ENCODE peak calls at places on chromosomes 5 and 9, in ten cellular contexts. One of them, this sample, is unnamed.
A peak's percentile ranks its signal among the peaks of the same experiment; 100 is the strongest.

GRCh38 chr9:14351206-14351605 is 37.3 kb upstream of the NFIB start:
- DNase-seq in breast epithelium: no peak
- DNase-seq in tibial nerve: no peak
- DNase-seq in fibroblast of lung: no peak
- DNase-seq in neuronal stem cell: no peak
- DNase-seq in CD8-positive, alpha-beta T cell: no peak
- DNase-seq in ovary: no peak
- DNase-seq in GM23338: no peak
- DNase-seq in GM23248: no peak
- DNase-seq in right cardiac atrium: peak; percentile 61
- DNase-seq in this sample: peak; percentile 61

GRCh38 chr5:6384856-6385255 is 6.5 kb upstream of the MED10 start:
- DNase-seq in breast epithelium: no peak
- DNase-seq in tibial nerve: no peak
- DNase-seq in fibroblast of lung: no peak
- DNase-seq in neuronal stem cell: no peak
- DNase-seq in CD8-positive, alpha-beta T cell: no peak
- DNase-seq in ovary: no peak
- DNase-seq in GM23338: no peak
- DNase-seq in GM23248: no peak
- DNase-seq in right cardiac atrium: no peak
- DNase-seq in this sample: no peak

GRCh38 chr5:93078082-93079038 is 502.7 kb downstream of the NR2F1-AS1 start:
- DNase-seq in breast epithelium: peak; percentile 18
- DNase-seq in tibial nerve: no peak
- DNase-seq in fibroblast of lung: peak; percentile 99
- DNase-seq in neuronal stem cell: no peak
- DNase-seq in CD8-positive, alpha-beta T cell: no peak
- DNase-seq in ovary: peak; percentile 23
- DNase-seq in GM23338: no peak
- DNase-seq in GM23248: peak; percentile 97
- DNase-seq in right cardiac atrium: peak; percentile 66
- DNase-seq in this sample: peak; percentile 79

GRCh38 chr9:79220246-79220645 is 351.5 kb upstream of the TLE4 start:
- DNase-seq in breast epithelium: no peak
- DNase-seq in tibial nerve: no peak
- DNase-seq in fibroblast of lung: no peak
- DNase-seq in neuronal stem cell: no peak
- DNase-seq in CD8-positive, alpha-beta T cell: no peak
- DNase-seq in ovary: no peak
- DNase-seq in GM23338: no peak
- DNase-seq in GM23248: no peak
- DNase-seq in right cardiac atrium: no peak
- DNase-seq in this sample: no peak

GRCh38 chr5:428219-428618 is 14.8 kb upstream of the EXOC3 start:
- DNase-seq in breast epithelium: no peak
- DNase-seq in tibial nerve: no peak
- DNase-seq in fibroblast of lung: no peak
- DNase-seq in neuronal stem cell: no peak
- DNase-seq in CD8-positive, alpha-beta T cell: no peak
- DNase-seq in ovary: no peak
- DNase-seq in GM23338: no peak
- DNase-seq in GM23248: no peak
- DNase-seq in right cardiac atrium: no peak
- DNase-seq in this sample: no peak

GRCh38 chr5:141001854-141002666 is 35.8 kb downstream of the PCDHAC2 start:
- DNase-seq in breast epithelium: no peak
- DNase-seq in tibial nerve: no peak
- DNase-seq in fibroblast of lung: no peak
- DNase-seq in neuronal stem cell: peak; percentile 65
- DNase-seq in CD8-positive, alpha-beta T cell: no peak
- DNase-seq in ovary: no peak
- DNase-seq in GM23338: peak; percentile 96
- DNase-seq in GM23248: peak; percentile 18
- DNase-seq in right cardiac atrium: peak; percentile 10
- DNase-seq in this sample: no peak

GRCh38 chr9:126406075-126406675 is 79.5 kb downstream of the MVB12B start:
- DNase-seq in breast epithelium: no peak
- DNase-seq in tibial nerve: no peak
- DNase-seq in fibroblast of lung: peak; percentile 45
- DNase-seq in neuronal stem cell: no peak
- DNase-seq in CD8-positive, alpha-beta T cell: no peak
- DNase-seq in ovary: no peak
- DNase-seq in GM23338: no peak
- DNase-seq in GM23248: peak; percentile 81
- DNase-seq in right cardiac atrium: no peak
- DNase-seq in this sample: no peak

GRCh38 chr5:54719384-54720306 is 202.1 kb downstream of the SNX18 start:
- DNase-seq in breast epithelium: no peak
- DNase-seq in tibial nerve: no peak
- DNase-seq in fibroblast of lung: peak; percentile 78
- DNase-seq in neuronal stem cell: peak; percentile 52
- DNase-seq in CD8-positive, alpha-beta T cell: no peak
- DNase-seq in ovary: no peak
- DNase-seq in GM23338: peak; percentile 58
- DNase-seq in GM23248: peak; percentile 88
- DNase-seq in right cardiac atrium: peak; percentile 45
- DNase-seq in this sample: peak; percentile 42

GRCh38 chr9:113568481-113569321 is 105.2 kb downstream of the RGS3 start:
- DNase-seq in breast epithelium: no peak
- DNase-seq in tibial nerve: no peak
- DNase-seq in fibroblast of lung: no peak
- DNase-seq in neuronal stem cell: no peak
- DNase-seq in CD8-positive, alpha-beta T cell: no peak
- DNase-seq in ovary: no peak
- DNase-seq in GM23338: no peak
- DNase-seq in GM23248: no peak
- DNase-seq in right cardiac atrium: no peak
- DNase-seq in this sample: no peak

GRCh38 chr5:124659798-124660197 is 86.6 kb downstream of the ZNF608 start:
- DNase-seq in breast epithelium: no peak
- DNase-seq in tibial nerve: no peak
- DNase-seq in fibroblast of lung: no peak
- DNase-seq in neuronal stem cell: no peak
- DNase-seq in CD8-positive, alpha-beta T cell: no peak
- DNase-seq in ovary: no peak
- DNase-seq in GM23338: peak; percentile 21
- DNase-seq in GM23248: no peak
- DNase-seq in right cardiac atrium: no peak
- DNase-seq in this sample: no peak

GRCh38 chr9:105418588-105419108 is 29.2 kb upstream of the FSD1L start:
- DNase-seq in breast epithelium: no peak
- DNase-seq in tibial nerve: no peak
- DNase-seq in fibroblast of lung: no peak
- DNase-seq in neuronal stem cell: no peak
- DNase-seq in CD8-positive, alpha-beta T cell: no peak
- DNase-seq in ovary: no peak
- DNase-seq in GM23338: no peak
- DNase-seq in GM23248: no peak
- DNase-seq in right cardiac atrium: no peak
- DNase-seq in this sample: no peak

GRCh38 chr5:42570946-42571625 is 147.8 kb downstream of the GHR start:
- DNase-seq in breast epithelium: no peak
- DNase-seq in tibial nerve: no peak
- DNase-seq in fibroblast of lung: peak; percentile 23
- DNase-seq in neuronal stem cell: no peak
- DNase-seq in CD8-positive, alpha-beta T cell: no peak
- DNase-seq in ovary: no peak
- DNase-seq in GM23338: no peak
- DNase-seq in GM23248: peak; percentile 48
- DNase-seq in right cardiac atrium: no peak
- DNase-seq in this sample: no peak

GRCh38 chr5:143431789-143432188 is 28.3 kb upstream of the NR3C1 start:
- DNase-seq in breast epithelium: no peak
- DNase-seq in tibial nerve: no peak
- DNase-seq in fibroblast of lung: no peak
- DNase-seq in neuronal stem cell: no peak
- DNase-seq in CD8-positive, alpha-beta T cell: no peak
- DNase-seq in ovary: no peak
- DNase-seq in GM23338: no peak
- DNase-seq in GM23248: no peak
- DNase-seq in right cardiac atrium: no peak
- DNase-seq in this sample: no peak

GRCh38 chr9:126361810-126362238 is 35.2 kb downstream of the MVB12B start:
- DNase-seq in breast epithelium: no peak
- DNase-seq in tibial nerve: no peak
- DNase-seq in fibroblast of lung: no peak
- DNase-seq in neuronal stem cell: no peak
- DNase-seq in CD8-positive, alpha-beta T cell: no peak
- DNase-seq in ovary: no peak
- DNase-seq in GM23338: no peak
- DNase-seq in GM23248: peak; percentile 23
- DNase-seq in right cardiac atrium: no peak
- DNase-seq in this sample: no peak

DNA sequence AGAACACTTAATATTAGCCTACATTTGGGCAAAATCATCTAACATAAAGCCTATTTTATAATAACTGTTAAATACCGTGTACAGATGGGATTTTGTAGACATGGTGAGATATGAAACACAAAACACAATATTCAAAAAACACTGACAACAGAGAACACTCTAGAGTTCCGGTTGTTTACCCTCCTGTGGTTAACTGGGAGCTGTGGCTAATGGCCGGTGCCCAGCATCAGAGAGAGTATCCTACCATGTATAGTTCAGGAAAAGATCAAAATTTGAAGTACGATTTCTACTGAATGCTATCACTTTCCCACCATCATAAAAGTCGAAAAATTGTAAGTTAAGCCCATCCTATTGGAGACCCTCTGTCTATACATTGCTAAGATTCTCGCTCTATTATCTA is 2.4 kb downstream of the CAMK4 start:
- DNase-seq in breast epithelium: no peak
- DNase-seq in tibial nerve: no peak
- DNase-seq in fibroblast of lung: no peak
- DNase-seq in neuronal stem cell: no peak
- DNase-seq in CD8-positive, alpha-beta T cell: no peak
- DNase-seq in ovary: no peak
- DNase-seq in GM23338: no peak
- DNase-seq in GM23248: no peak
- DNase-seq in right cardiac atrium: no peak
- DNase-seq in this sample: no peak
- H3K4me1 ChIP-seq in breast epithelium: no peaks in the 10 kb centered on the region
- H3K4me1 ChIP-seq in tibial nerve: no peaks in the 10 kb centered on the region
- H3K4me1 ChIP-seq in fibroblast of lung: peaks cover 6% of the 10 kb centered on the region
- H3K4me1 ChIP-seq in neuronal stem cell: no peaks in the 10 kb centered on the region
- H3K4me1 ChIP-seq in CD8-positive, alpha-beta T cell: peaks cover 46% of the 10 kb centered on the region
- H3K4me1 ChIP-seq in ovary: peaks cover 2% of the 10 kb centered on the region
- H3K4me1 ChIP-seq in GM23338: peaks cover 14% of the 10 kb centered on the region
- H3K4me1 ChIP-seq in GM23248: peaks cover 16% of the 10 kb centered on the region
- H3K4me1 ChIP-seq in right cardiac atrium: no peaks in the 10 kb centered on the region
- H3K4me1 ChIP-seq in this sample: peaks cover 19% of the 10 kb centered on the region

GRCh38 chr9:95091971-95092320 is 225.6 kb downstream of the FANCC start:
- DNase-seq in breast epithelium: no peak
- DNase-seq in tibial nerve: no peak
- DNase-seq in fibroblast of lung: peak; percentile 92
- DNase-seq in neuronal stem cell: no peak
- DNase-seq in CD8-positive, alpha-beta T cell: no peak
- DNase-seq in ovary: no peak
- DNase-seq in GM23338: no peak
- DNase-seq in GM23248: peak; percentile 57
- DNase-seq in right cardiac atrium: no peak
- DNase-seq in this sample: no peak
- H3K4me1 ChIP-seq in breast epithelium: peaks cover 7% of the 10 kb centered on the region
- H3K4me1 ChIP-seq in tibial nerve: no peaks in the 10 kb centered on the region
- H3K4me1 ChIP-seq in fibroblast of lung: peaks cover 47% of the 10 kb centered on the region
- H3K4me1 ChIP-seq in neuronal stem cell: peaks cover 25% of the 10 kb centered on the region
- H3K4me1 ChIP-seq in CD8-positive, alpha-beta T cell: no peaks in the 10 kb centered on the region
- H3K4me1 ChIP-seq in ovary: peaks cover 22% of the 10 kb centered on the region
- H3K4me1 ChIP-seq in GM23338: no peaks in the 10 kb centered on the region
- H3K4me1 ChIP-seq in GM23248: peaks cover 45% of the 10 kb centered on the region
- H3K4me1 ChIP-seq in right cardiac atrium: peaks cover 18% of the 10 kb centered on the region
- H3K4me1 ChIP-seq in this sample: peaks cover 89% of the 10 kb centered on the region

DNA sequence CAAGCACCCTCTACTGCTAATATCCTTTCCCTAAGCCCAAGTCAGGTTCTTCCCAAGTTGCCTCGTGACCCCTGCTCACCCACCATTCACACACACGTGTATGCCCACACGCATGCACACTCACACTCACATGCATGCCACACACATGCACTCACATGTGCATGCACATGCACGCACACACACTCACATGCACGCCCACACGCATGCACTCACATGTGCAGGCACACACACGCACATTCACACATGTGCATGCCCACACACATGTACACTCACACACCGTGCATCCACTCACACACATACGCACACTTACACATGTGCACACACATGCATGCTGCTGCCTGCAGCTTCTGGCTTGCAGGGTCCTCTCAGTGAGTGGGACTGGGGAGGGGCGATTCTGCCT is 62.9 kb upstream of the STXBP1 start:
- DNase-seq in breast epithelium: no peak
- DNase-seq in tibial nerve: no peak
- DNase-seq in fibroblast of lung: no peak
- DNase-seq in neuronal stem cell: no peak
- DNase-seq in CD8-positive, alpha-beta T cell: no peak
- DNase-seq in ovary: no peak
- DNase-seq in GM23338: no peak
- DNase-seq in GM23248: no peak
- DNase-seq in right cardiac atrium: no peak
- DNase-seq in this sample: no peak
- H3K4me1 ChIP-seq in breast epithelium: peaks cover 23% of the 10 kb centered on the region
- H3K4me1 ChIP-seq in tibial nerve: no peaks in the 10 kb centered on the region
- H3K4me1 ChIP-seq in fibroblast of lung: peaks cover 42% of the 10 kb centered on the region
- H3K4me1 ChIP-seq in neuronal stem cell: peaks cover 6% of the 10 kb centered on the region
- H3K4me1 ChIP-seq in CD8-positive, alpha-beta T cell: no peaks in the 10 kb centered on the region
- H3K4me1 ChIP-seq in ovary: peaks cover 26% of the 10 kb centered on the region
- H3K4me1 ChIP-seq in GM23338: peaks cover 6% of the 10 kb centered on the region
- H3K4me1 ChIP-seq in GM23248: peaks cover 43% of the 10 kb centered on the region
- H3K4me1 ChIP-seq in right cardiac atrium: peaks cover 15% of the 10 kb centered on the region
- H3K4me1 ChIP-seq in this sample: peaks cover 34% of the 10 kb centered on the region

GRCh38 chr5:172149073-172149472 is 39.0 kb downstream of the STK10 start:
- DNase-seq in breast epithelium: no peak
- DNase-seq in tibial nerve: no peak
- DNase-seq in fibroblast of lung: peak; percentile 82
- DNase-seq in neuronal stem cell: no peak
- DNase-seq in CD8-positive, alpha-beta T cell: no peak
- DNase-seq in ovary: no peak
- DNase-seq in GM23338: no peak
- DNase-seq in GM23248: peak; percentile 84
- DNase-seq in right cardiac atrium: no peak
- DNase-seq in this sample: no peak

GRCh38 chr5:172145870-172146747 is 41.9 kb downstream of the STK10 start:
- DNase-seq in breast epithelium: no peak
- DNase-seq in tibial nerve: no peak
- DNase-seq in fibroblast of lung: no peak
- DNase-seq in neuronal stem cell: no peak
- DNase-seq in CD8-positive, alpha-beta T cell: no peak
- DNase-seq in ovary: no peak
- DNase-seq in GM23338: no peak
- DNase-seq in GM23248: no peak
- DNase-seq in right cardiac atrium: no peak
- DNase-seq in this sample: no peak

GRCh38 chr5:172147857-172148256 is 40.2 kb downstream of the STK10 start:
- DNase-seq in breast epithelium: no peak
- DNase-seq in tibial nerve: no peak
- DNase-seq in fibroblast of lung: no peak
- DNase-seq in neuronal stem cell: no peak
- DNase-seq in CD8-positive, alpha-beta T cell: no peak
- DNase-seq in ovary: no peak
- DNase-seq in GM23338: no peak
- DNase-seq in GM23248: no peak
- DNase-seq in right cardiac atrium: no peak
- DNase-seq in this sample: no peak

GRCh38 chr5:172146748-172147092 is 41.3 kb downstream of the STK10 start:
- DNase-seq in breast epithelium: no peak
- DNase-seq in tibial nerve: no peak
- DNase-seq in fibroblast of lung: no peak
- DNase-seq in neuronal stem cell: no peak
- DNase-seq in CD8-positive, alpha-beta T cell: no peak
- DNase-seq in ovary: no peak
- DNase-seq in GM23338: no peak
- DNase-seq in GM23248: no peak
- DNase-seq in right cardiac atrium: no peak
- DNase-seq in this sample: no peak

GRCh38 chr5:172148381-172148780 is 39.6 kb downstream of the STK10 start:
- DNase-seq in breast epithelium: no peak
- DNase-seq in tibial nerve: no peak
- DNase-seq in fibroblast of lung: no peak
- DNase-seq in neuronal stem cell: no peak
- DNase-seq in CD8-positive, alpha-beta T cell: no peak
- DNase-seq in ovary: no peak
- DNase-seq in GM23338: no peak
- DNase-seq in GM23248: no peak
- DNase-seq in right cardiac atrium: no peak
- DNase-seq in this sample: no peak
- H3K4me1 ChIP-seq in breast epithelium: no peaks in the 10 kb centered on the region
- H3K4me1 ChIP-seq in tibial nerve: no peaks in the 10 kb centered on the region
- H3K4me1 ChIP-seq in fibroblast of lung: no peaks in the 10 kb centered on the region
- H3K4me1 ChIP-seq in neuronal stem cell: no peaks in the 10 kb centered on the region
- H3K4me1 ChIP-seq in CD8-positive, alpha-beta T cell: peaks cover 87% of the 10 kb centered on the region
- H3K4me1 ChIP-seq in ovary: no peaks in the 10 kb centered on the region
- H3K4me1 ChIP-seq in GM23338: peaks cover 4% of the 10 kb centered on the region
- H3K4me1 ChIP-seq in GM23248: peaks cover 10% of the 10 kb centered on the region
- H3K4me1 ChIP-seq in right cardiac atrium: peaks cover 7% of the 10 kb centered on the region
- H3K4me1 ChIP-seq in this sample: peaks cover 78% of the 10 kb centered on the region